ENCODE peak calls at places on chromosome 7, in nine cellular contexts. Q, I, J, X, U, H, G, S and P are unnamed samples.

GRCh38 chr7:150964593-150965111 is 13.5 kb downstream of the KCNH2 start:
- DNase-seq in J (no peak), U (peak; percentile 30), S (peak; percentile 89), X (peak; percentile 60), Q (peak; percentile 80), I (peak; percentile 60), H (peak; percentile 88), G (no peak), P (no peak)

GRCh38 chr7:51430480-51431086 is 114.0 kb upstream of the COBL start:
- DNase-seq in H (peak; percentile 40), U (peak; percentile 50), I (peak; percentile 79), S (no peak), G (peak; percentile 79), X (peak; percentile 87), J (peak; percentile 30), Q (peak; percentile 71), P (no peak)

GRCh38 chr7:36272567-36273269 is 116.9 kb upstream of the ANLN start:
- DNase-seq in X (no peak), U (no peak), Q (no peak), S (no peak), G (peak; percentile 21), J (no peak), I (no peak), H (no peak), P (no peak)

GRCh38 chr7:94975316-94975715 is 67.9 kb downstream of the PPP1R9A start:
- DNase-seq in G (no peak), H (no peak), X (no peak), Q (no peak), S (no peak), J (no peak), U (peak; percentile 44), I (no peak), P (no peak)

GRCh38 chr7:31418928-31419327 is 78.4 kb upstream of the NEUROD6 start:
- DNase-seq in U (no peak), G (no peak), I (no peak), X (no peak), Q (no peak), H (no peak), J (no peak), S (no peak), P (no peak)

GRCh38 chr7:83161186-83161585 is 1.5 kb downstream of the PCLO start:
- DNase-seq in J (no peak), Q (no peak), U (no peak), I (peak; percentile 13), S (no peak), H (no peak), G (no peak), X (peak; percentile 49), P (no peak)

GRCh38 chr7:15130666-15131541 is 228.4 kb upstream of the DGKB start:
- DNase-seq in U (peak; percentile 11), H (no peak), X (no peak), J (no peak), Q (no peak), G (no peak), I (no peak), S (no peak), P (no peak)

GRCh38 chr7:36145686-36146085 is 7.4 kb upstream of the EEPD1 start:
- DNase-seq in X (no peak), S (no peak), U (no peak), J (no peak), G (no peak), H (no peak), I (no peak), Q (no peak), P (no peak)

GRCh38 chr7:126210707-126211106 is 1042.0 kb downstream of the GRM8 start:
- DNase-seq in H (no peak), U (no peak), X (no peak), I (no peak), S (no peak), Q (no peak), G (no peak), J (no peak), P (no peak)

GRCh38 chr7:6558837-6559236 is 7.6 kb upstream of the GRID2IP start:
- DNase-seq in S (no peak), U (peak; percentile 84), G (peak; percentile 73), Q (peak; percentile 65), I (peak; percentile 53), H (no peak), J (no peak), X (peak; percentile 87), P (no peak)

GRCh38 chr7:128910569-128910945 is at the start of gene KCP:
- DNase-seq in G (no peak), Q (no peak), U (no peak), S (no peak), X (no peak), I (peak; percentile 64), J (no peak), H (no peak), P (no peak)

GRCh38 chr7:22481726-22482125 is 18.3 kb downstream of the STEAP1B start:
- DNase-seq in Q (no peak), G (no peak), S (no peak), J (no peak), U (peak; percentile 31), I (no peak), H (peak; percentile 39), X (no peak), P (no peak)

GRCh38 chr7:36283171-36283570 is 106.5 kb upstream of the ANLN start:
- DNase-seq in U (no peak), J (no peak), X (no peak), S (no peak), I (no peak), G (no peak), Q (no peak), H (no peak), P (no peak)

GRCh38 chr7:601573-602340 is 82.1 kb upstream of the PDGFA start:
- DNase-seq in J (no peak), S (peak; percentile 49), G (no peak), U (peak; percentile 57), Q (no peak), I (no peak), H (peak; percentile 66), X (no peak), P (peak; percentile 75)

GRCh38 chr7:603152-603941 is 83.7 kb upstream of the PDGFA start:
- DNase-seq in H (no peak), J (no peak), Q (no peak), X (no peak), G (no peak), S (no peak), I (no peak), U (no peak), P (no peak)

GRCh38 chr7:604038-604883 is 84.6 kb upstream of the PDGFA start:
- DNase-seq in J (peak; percentile 67), H (peak; percentile 89), G (no peak), Q (peak; percentile 51), I (no peak), X (no peak), U (peak; percentile 93), S (peak; percentile 78), P (peak; percentile 93)

GRCh38 chr7:600935-601334 is 81.3 kb upstream of the PDGFA start:
- DNase-seq in H (no peak), Q (no peak), X (no peak), G (no peak), S (no peak), J (no peak), I (no peak), U (no peak), P (no peak)

DNA sequence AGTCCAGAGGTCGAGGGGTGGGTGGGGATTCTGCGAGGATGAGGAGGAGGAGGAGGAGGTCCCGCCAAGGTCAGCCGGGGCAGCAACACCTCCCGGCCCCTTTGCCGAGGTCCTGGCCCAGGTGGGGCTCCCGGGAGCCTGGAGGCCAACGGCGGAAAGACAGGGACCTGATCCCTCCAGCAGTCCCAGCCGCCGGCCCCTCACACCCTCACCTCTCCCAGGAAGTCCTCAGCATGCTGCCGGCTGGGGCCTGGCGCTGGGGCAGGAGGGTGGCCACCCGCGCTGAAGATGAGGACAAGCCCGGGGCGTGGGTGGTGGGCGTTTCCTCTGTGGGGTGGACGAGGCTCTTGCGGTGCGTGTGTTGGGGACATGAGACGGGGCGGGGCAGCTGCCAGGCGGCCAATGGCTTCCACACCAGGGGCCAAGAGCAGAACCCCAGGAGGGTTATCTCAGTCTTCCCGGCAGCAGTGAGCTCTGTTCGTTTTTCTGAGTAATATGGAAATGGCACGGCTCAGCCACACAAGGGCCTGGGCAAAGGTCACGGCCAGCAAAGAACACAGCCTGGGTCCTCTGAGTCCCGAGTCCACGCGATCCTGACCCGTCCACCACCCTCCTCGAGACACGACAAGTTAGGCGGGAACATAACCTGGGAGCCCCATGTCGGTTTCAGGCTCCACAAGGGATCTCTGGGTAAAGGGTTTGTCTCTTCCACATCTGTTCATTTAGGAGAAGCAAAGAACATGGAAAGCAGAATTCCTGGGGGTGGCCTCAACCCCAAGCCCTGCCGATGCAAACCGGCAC is 82.9 kb upstream of the PDGFA start:
- DNase-seq in G (no peak), Q (no peak), S (no peak), I (no peak), X (peak; percentile 40), U (no peak), H (no peak), J (no peak), P (no peak)
- H3K4me3 ChIP-seq in G (no peak overlapping the region), Q (no peak overlapping the region), S (peak overlapping the region; percentile 40), I (no peak overlapping the region), X (no peak overlapping the region), U (no peak overlapping the region), H (peak overlapping the region; percentile 21), J (no peak overlapping the region), P (no peak overlapping the region)

GRCh38 chr7:154906201-154906600 is 96.7 kb downstream of the PAXIP1 start:
- DNase-seq in G (no peak), S (no peak), H (no peak), I (no peak), Q (no peak), U (no peak), J (no peak), X (no peak), P (no peak)
- H3K4me1 ChIP-seq in G (no peaks in the 10 kb centered on the region), S (no peaks in the 10 kb centered on the region), H (no peaks in the 10 kb centered on the region), I (peaks cover 11% of the 10 kb centered on the region), Q (peaks cover 15% of the 10 kb centered on the region), U (no peaks in the 10 kb centered on the region), J (no peaks in the 10 kb centered on the region), X (no peaks in the 10 kb centered on the region), P (no peaks in the 10 kb centered on the region)

GRCh38 chr7:124667754-124668153 is 97.8 kb downstream of the GPR37 start:
- DNase-seq in Q (no peak), U (no peak), I (no peak), X (no peak), H (no peak), J (no peak), S (no peak), G (no peak), P (no peak)
- H3K4me3 ChIP-seq in Q (no peak overlapping the region), U (no peak overlapping the region), I (no peak overlapping the region), X (no peak overlapping the region), H (no peak overlapping the region), J (no peak overlapping the region), S (no peak overlapping the region), G (no peak overlapping the region), P (no peak overlapping the region)

DNA sequence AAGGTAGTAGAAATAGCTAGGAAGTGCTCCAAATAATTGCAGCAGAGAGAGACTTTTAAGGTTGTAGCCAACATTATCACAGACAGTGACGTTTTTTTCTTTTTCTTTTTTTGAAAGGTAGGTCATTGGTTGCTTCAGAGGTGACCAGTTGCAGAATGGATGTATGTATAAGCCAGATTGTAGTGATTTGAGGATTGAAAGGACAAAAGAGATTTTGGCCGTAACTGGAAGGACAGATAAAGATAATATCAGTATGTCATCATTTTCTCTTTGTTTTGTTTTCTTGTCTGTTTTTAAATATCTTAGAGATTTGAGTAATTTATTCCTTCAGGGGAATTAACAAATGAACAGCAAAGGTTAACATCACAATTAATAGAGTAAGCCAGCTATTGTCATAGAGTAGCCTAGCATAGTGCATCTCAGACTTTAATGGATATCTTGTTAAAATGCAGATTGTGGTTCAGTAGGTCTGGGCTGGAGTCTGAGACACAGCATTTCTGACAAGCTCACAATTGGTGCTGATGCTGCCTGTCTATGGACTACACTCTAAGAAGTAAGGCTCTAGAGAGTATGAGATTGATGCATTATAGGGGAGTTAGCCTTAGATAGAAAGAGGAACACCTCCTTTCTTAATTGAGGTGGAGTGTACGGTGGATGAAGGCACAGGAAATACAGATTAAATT is 28.3 kb downstream of the CDK13 start:
- DNase-seq in Q (no peak), I (no peak), J (no peak), H (no peak), U (no peak), S (no peak), X (peak; percentile 32), G (no peak), P (no peak)
- H3K4me1 ChIP-seq in Q (no peaks in the 10 kb centered on the region), I (peaks cover 8% of the 10 kb centered on the region), J (peaks cover 5% of the 10 kb centered on the region), H (peaks cover 33% of the 10 kb centered on the region), U (peaks cover 5% of the 10 kb centered on the region), S (peaks cover 71% of the 10 kb centered on the region), X (peaks cover 58% of the 10 kb centered on the region), G (no peaks in the 10 kb centered on the region), P (peaks cover 46% of the 10 kb centered on the region)